ENCODE peak calls at places on chromosomes 1 and 21, in seven cellular contexts. E, A, M, N, P, Y and K are unnamed samples. For H3K4me1, the result is how much of the 10 kb centered on the place peaks cover.

GRCh38 chr1:115753371-115753770 is 15.1 kb downstream of the CASQ2 start:
- ATAC-seq in E (no peak), A (no peak), M (no peak), N (no peak), P (no peak), Y (no peak), K (no peak)

GRCh38 chr1:34470406-34470805 is 284.4 kb upstream of the GJB5 start:
- ATAC-seq in E (no peak), A (no peak), M (no peak), N (no peak), P (no peak), Y (no peak), K (no peak)

GRCh38 chr1:100390507-100390906 is 38.2 kb downstream of the CDC14A start:
- ATAC-seq in E (no peak), A (no peak), M (no peak), N (no peak), P (no peak), Y (no peak), K (no peak)

GRCh38 chr1:158022554-158023278 is 29.3 kb downstream of the KIRREL1 start:
- ATAC-seq in E (no peak), A (peak), M (no peak), N (peak), P (no peak), Y (peak), K (peak)

GRCh38 chr1:17632541-17633193 is 93.2 kb downstream of the ARHGEF10L start:
- ATAC-seq in E (peak), A (no peak), M (peak), N (no peak), P (no peak), Y (no peak), K (no peak)

GRCh38 chr1:5391725-5392124 is 600.5 kb downstream of the NPHP4 start:
- ATAC-seq in E (no peak), A (no peak), M (no peak), N (no peak), P (no peak), Y (no peak), K (no peak)

GRCh38 chr1:28039341-28039740 is 49.1 kb downstream of the EYA3 start:
- ATAC-seq in E (no peak), A (no peak), M (no peak), N (no peak), P (no peak), Y (no peak), K (no peak)

GRCh38 chr1:236389253-236389652 is 4.8 kb upstream of the EDARADD start:
- ATAC-seq in E (no peak), A (no peak), M (no peak), N (no peak), P (no peak), Y (no peak), K (no peak)

GRCh38 chr1:94335950-94336349 is 82.2 kb upstream of the ABCD3 start:
- ATAC-seq in E (peak), A (peak), M (peak), N (peak), P (peak), Y (peak), K (peak)

GRCh38 chr1:160618763-160619274 is 28.0 kb downstream of the SLAMF1 start:
- ATAC-seq in E (peak), A (no peak), M (no peak), N (peak), P (no peak), Y (no peak), K (no peak)

GRCh38 chr1:2375246-2375922 is 16.0 kb downstream of the MORN1 start:
- ATAC-seq in E (peak), A (no peak), M (no peak), N (no peak), P (no peak), Y (no peak), K (no peak)

GRCh38 chr1:204545881-204546280 is 29.7 kb downstream of the MDM4 start:
- ATAC-seq in E (peak), A (no peak), M (no peak), N (no peak), P (no peak), Y (no peak), K (no peak)

GRCh38 chr1:182056596-182057366 is 4.7 kb downstream of the ZNF648 start:
- ATAC-seq in E (no peak), A (peak), M (no peak), N (peak), P (no peak), Y (peak), K (no peak)

GRCh38 chr1:47211796-47212269 is 20.2 kb downstream of the TAL1 start:
- ATAC-seq in E (peak), A (peak), M (no peak), N (peak), P (peak), Y (peak), K (peak)

GRCh38 chr1:244735404-244735803 is 82.5 kb downstream of the DESI2 start:
- ATAC-seq in E (no peak), A (no peak), M (no peak), N (no peak), P (no peak), Y (no peak), K (no peak)

GRCh38 chr1:62389531-62389930 is 47.3 kb upstream of the USP1 start:
- ATAC-seq in E (no peak), A (no peak), M (no peak), N (no peak), P (no peak), Y (no peak), K (no peak)

GRCh38 chr1:184789899-184790298 is 35.2 kb upstream of the EDEM3 start:
- ATAC-seq in E (no peak), A (no peak), M (no peak), N (peak), P (no peak), Y (no peak), K (no peak)

GRCh38 chr1:93519196-93519825 is 71.4 kb downstream of the FNBP1L start:
- ATAC-seq in E (no peak), A (peak), M (peak), N (peak), P (no peak), Y (peak), K (no peak)

GRCh38 chr1:167060141-167061072 is 29.8 kb downstream of the GPA33 start:
- ATAC-seq in E (no peak), A (no peak), M (no peak), N (no peak), P (no peak), Y (no peak), K (no peak)

GRCh38 chr1:39036678-39037077 is 10.5 kb downstream of the NDUFS5 start:
- ATAC-seq in E (no peak), A (no peak), M (no peak), N (no peak), P (no peak), Y (no peak), K (no peak)

GRCh38 chr1:171805395-171806115 is 24.1 kb downstream of the METTL13 start:
- ATAC-seq in E (peak), A (peak), M (no peak), N (peak), P (no peak), Y (peak), K (no peak)

GRCh38 chr1:13781907-13782633 is 82.1 kb downstream of the PRDM2 start:
- ATAC-seq in E (peak), A (peak), M (no peak), N (no peak), P (peak), Y (peak), K (peak)

GRCh38 chr1:153659175-153659534 is 652 bp downstream of the SNAPIN start:
- ATAC-seq in E (no peak), A (no peak), M (no peak), N (no peak), P (no peak), Y (no peak), K (no peak)

GRCh38 chr1:109793486-109794318 is 30.0 kb upstream of the EPS8L3 start:
- ATAC-seq in E (peak), A (peak), M (peak), N (peak), P (no peak), Y (peak), K (peak)

GRCh38 chr21:39775816-39776215 is 30.8 kb downstream of the IGSF5 start:
- ATAC-seq in E (no peak), A (no peak), M (no peak), N (no peak), P (no peak), Y (no peak), K (no peak)

GRCh38 chr1:187001198-187001904 is 172.6 kb downstream of the PLA2G4A start:
- ATAC-seq in E (no peak), A (peak), M (peak), N (no peak), P (peak), Y (peak), K (peak)

GRCh38 chr1:240833057-240833456 is 221.1 kb upstream of the GREM2 start:
- ATAC-seq in E (no peak), A (no peak), M (peak), N (no peak), P (no peak), Y (no peak), K (no peak)

GRCh38 chr1:82565146-82565545 is 764.4 kb downstream of the ADGRL2 start:
- ATAC-seq in E (no peak), A (peak), M (peak), N (no peak), P (peak), Y (no peak), K (peak)

GRCh38 chr21:42282021-42282420 is 33.2 kb downstream of the TFF3 start:
- ATAC-seq in E (no peak), A (no peak), M (no peak), N (no peak), P (no peak), Y (no peak), K (no peak)

GRCh38 chr1:235468970-235469369 is 35.3 kb downstream of the B3GALNT2 start:
- ATAC-seq in E (no peak), A (no peak), M (peak), N (no peak), P (no peak), Y (no peak), K (no peak)

GRCh38 chr1:9557624-9558023 is 18.4 kb downstream of the SLC25A33 start:
- ATAC-seq in E (no peak), A (no peak), M (no peak), N (no peak), P (no peak), Y (no peak), K (no peak)
- H3K4me1 ChIP-seq in E (under half), A (under half), M (under half), N (under half), P (under half), Y (under half), K (under half)

DNA sequence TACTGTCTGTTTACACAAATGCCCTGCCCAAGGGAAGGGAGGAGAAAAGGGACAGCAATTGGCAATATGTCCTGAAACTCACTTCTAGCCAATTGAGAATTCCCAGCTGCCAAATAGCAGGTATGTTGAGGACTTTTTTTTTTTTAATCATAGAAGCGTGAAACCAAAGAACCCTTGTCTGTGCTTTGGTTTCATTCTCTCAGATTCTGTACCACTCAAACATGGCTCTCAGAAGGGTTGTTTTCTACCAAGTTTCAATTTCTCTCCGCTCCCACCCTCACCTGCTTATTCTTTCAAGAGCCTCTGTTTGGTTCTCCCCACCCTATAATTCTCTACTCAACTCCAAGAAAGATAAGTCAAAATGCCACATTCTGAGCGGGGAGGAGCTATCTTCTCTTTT is 3.6 kb upstream of the TP53BP2 start:
- ATAC-seq in E (no peak), A (no peak), M (no peak), N (no peak), P (no peak), Y (no peak), K (no peak)
- H3K4me3 ChIP-seq in E (no peak), A (no peak), M (no peak), N (no peak), P (no peak), Y (no peak), K (no peak)

GRCh38 chr1:36157973-36158826 is 2.2 kb downstream of the MAP7D1 start:
- ATAC-seq in E (no peak), A (no peak), M (no peak), N (no peak), P (no peak), Y (no peak), K (no peak)
- H3K4me1 ChIP-seq in E (under half), A (half or more), M (under half), N (under half), P (under half), Y (half or more), K (half or more)

GRCh38 chr1:87644500-87645245 is 316.0 kb downstream of the LMO4 start:
- ATAC-seq in E (no peak), A (peak), M (no peak), N (no peak), P (peak), Y (no peak), K (no peak)

GRCh38 chr1:87641996-87642395 is 313.3 kb downstream of the LMO4 start:
- ATAC-seq in E (no peak), A (no peak), M (no peak), N (no peak), P (no peak), Y (no peak), K (no peak)

GRCh38 chr1:87647436-87648177 is 318.9 kb downstream of the LMO4 start:
- ATAC-seq in E (no peak), A (peak), M (no peak), N (no peak), P (no peak), Y (no peak), K (no peak)

GRCh38 chr1:87642581-87643129 is 314.0 kb downstream of the LMO4 start:
- ATAC-seq in E (no peak), A (no peak), M (no peak), N (peak), P (no peak), Y (no peak), K (no peak)

DNA sequence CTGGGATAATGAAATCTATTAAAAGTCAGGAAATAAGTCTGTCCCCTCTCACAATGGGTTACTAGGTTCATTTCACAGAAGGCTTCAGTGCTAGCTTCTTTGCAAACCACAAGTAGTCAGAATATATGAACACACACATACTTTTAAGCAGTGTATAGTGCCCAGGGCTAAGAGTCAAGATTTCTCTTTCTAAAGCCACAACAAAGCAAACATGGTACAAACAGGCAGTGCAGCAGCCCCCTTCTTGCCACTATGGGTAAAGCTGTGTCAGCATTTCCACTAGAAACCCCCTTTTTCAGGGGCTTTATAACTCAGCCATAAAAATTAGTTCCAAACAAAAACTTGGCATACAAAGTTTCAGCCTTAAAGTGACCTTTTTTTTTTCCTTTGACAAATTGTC is 315.4 kb downstream of the LMO4 start:
- ATAC-seq in E (no peak), A (no peak), M (no peak), N (no peak), P (no peak), Y (no peak), K (no peak)
- H3K4me3 ChIP-seq in E (no peak), A (no peak), M (no peak), N (no peak), P (no peak), Y (no peak), K (no peak)

GRCh38 chr1:222828939-222829338 is 14.1 kb downstream of the DISP1 start:
- ATAC-seq in E (no peak), A (no peak), M (no peak), N (no peak), P (no peak), Y (no peak), K (no peak)

GRCh38 chr1:222829868-222830267 is 15.0 kb downstream of the DISP1 start:
- ATAC-seq in E (no peak), A (peak), M (no peak), N (no peak), P (no peak), Y (no peak), K (no peak)

GRCh38 chr1:222833484-222833883 is 18.6 kb downstream of the DISP1 start:
- ATAC-seq in E (no peak), A (no peak), M (no peak), N (no peak), P (no peak), Y (no peak), K (no peak)
- H3K4me1 ChIP-seq in E (under half), A (under half), M (under half), N (under half), P (under half), Y (under half), K (under half)

DNA sequence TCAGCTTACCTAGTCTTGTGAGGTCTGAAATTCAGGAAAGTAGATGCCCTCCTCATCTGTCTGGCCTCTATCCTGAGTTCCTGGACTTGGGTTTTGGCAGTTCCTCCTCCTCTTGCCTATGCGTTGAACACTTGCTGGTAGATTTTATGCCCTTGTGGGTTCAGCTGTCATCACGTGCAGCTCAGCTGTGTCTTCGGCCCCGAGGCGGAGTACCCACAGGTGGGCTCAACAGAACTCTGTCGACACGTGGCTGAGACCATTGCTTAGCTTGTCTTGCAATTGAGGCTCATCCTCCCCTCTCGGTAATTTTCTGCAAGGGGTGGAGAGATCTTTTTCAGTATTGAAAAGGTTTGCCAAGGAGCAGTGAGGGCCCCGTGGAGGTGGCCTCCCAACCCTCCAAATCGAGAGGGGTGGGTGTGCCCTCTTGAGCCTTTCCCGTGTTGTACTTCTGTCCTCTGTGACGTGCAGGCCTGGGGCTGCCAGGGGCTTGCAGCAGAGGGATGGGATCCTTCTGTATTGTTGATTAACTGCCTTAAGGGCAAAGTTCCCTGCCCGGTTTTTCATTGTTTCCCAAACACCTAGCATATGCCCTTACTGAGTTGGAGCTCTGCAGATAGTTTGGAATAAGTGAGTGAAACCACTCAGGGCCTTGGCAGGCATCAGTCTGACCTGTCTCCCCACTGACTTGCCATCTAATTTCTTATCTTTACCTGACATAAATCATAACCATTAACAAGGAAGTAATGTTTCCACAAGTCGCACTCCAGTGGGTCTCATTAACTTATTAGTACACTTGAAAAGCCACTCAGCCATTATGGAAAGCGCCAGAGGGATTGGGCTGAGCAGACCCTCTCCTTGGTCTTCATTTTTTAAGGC is 2.9 kb downstream of the CENPS start:
- ATAC-seq in E (no peak), A (no peak), M (no peak), N (no peak), P (no peak), Y (no peak), K (no peak)
- H3K4me3 ChIP-seq in E (no peak), A (no peak), M (no peak), N (no peak), P (no peak), Y (no peak), K (no peak)

DNA sequence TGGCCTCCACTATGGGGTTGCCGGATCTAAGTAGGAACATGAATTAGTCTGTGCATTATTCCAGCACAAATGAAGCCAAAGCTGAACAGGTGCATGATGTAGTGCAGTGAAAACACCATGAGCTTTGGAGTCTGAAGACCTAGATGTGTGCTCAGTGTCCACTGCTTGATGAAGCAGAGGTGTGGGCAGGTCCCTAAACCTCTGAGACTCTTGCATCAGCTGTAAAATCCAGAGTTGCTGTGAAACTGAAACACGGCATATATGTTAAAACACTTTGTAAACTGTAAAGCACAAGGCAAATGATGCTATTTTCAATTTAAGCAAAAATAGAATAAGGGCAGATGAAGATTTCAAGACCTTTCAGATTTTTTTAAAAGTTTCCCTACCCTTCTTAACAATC is 221.6 kb downstream of the NTNG1 start:
- ATAC-seq in E (no peak), A (no peak), M (no peak), N (no peak), P (no peak), Y (no peak), K (no peak)
- H3K4me1 ChIP-seq in E (under half), A (under half), M (under half), N (under half), P (under half), Y (under half), K (under half)